ENCODE peak calls at places on chromosomes 16 and 17, in eight cellular contexts. One of them, this sample, is unnamed.

GRCh38 chr17:82518826-82519810 is at the start of gene FOXK2:
- DNase-seq in NCI-H1417: peak; percentile 94
- DNase-seq in type B pancreatic cell: peak; percentile 96
- DNase-seq in amygdala: peak; percentile 64
- DNase-seq in RWPE1: peak; percentile 98
- DNase-seq in lung microvascular endothelial cell: peak; percentile 97
- DNase-seq in NCI-H2171 treated with DMSO at 0.1 percent for 48 hours: peak; percentile 88
- DNase-seq in activated CD8-positive, alpha-beta T cell treated with anti-CD3 and anti-CD28 coated beads for 36 hours: peak; percentile 91
- DNase-seq in this sample: peak; percentile 96

GRCh38 chr17:17985555-17985954 is 12.9 kb downstream of the DRC3 start:
- DNase-seq in NCI-H1417: no peak
- DNase-seq in type B pancreatic cell: no peak
- DNase-seq in amygdala: no peak
- DNase-seq in RWPE1: no peak
- DNase-seq in lung microvascular endothelial cell: peak; percentile 32
- DNase-seq in NCI-H2171 treated with DMSO at 0.1 percent for 48 hours: no peak
- DNase-seq in activated CD8-positive, alpha-beta T cell treated with anti-CD3 and anti-CD28 coated beads for 36 hours: peak; percentile 29
- DNase-seq in this sample: peak; percentile 21

GRCh38 chr16:4307215-4308037 is 8.4 kb upstream of the GLIS2 start:
- DNase-seq in NCI-H1417: peak; percentile 93
- DNase-seq in type B pancreatic cell: peak; percentile 92
- DNase-seq in amygdala: peak; percentile 57
- DNase-seq in RWPE1: peak; percentile 94
- DNase-seq in lung microvascular endothelial cell: peak; percentile 88
- DNase-seq in NCI-H2171 treated with DMSO at 0.1 percent for 48 hours: peak; percentile 79
- DNase-seq in activated CD8-positive, alpha-beta T cell treated with anti-CD3 and anti-CD28 coated beads for 36 hours: peak; percentile 97
- DNase-seq in this sample: peak; percentile 97

GRCh38 chr17:48060249-48060648 is 12.1 kb downstream of the NFE2L1 start:
- DNase-seq in NCI-H1417: no peak
- DNase-seq in type B pancreatic cell: no peak
- DNase-seq in amygdala: no peak
- DNase-seq in RWPE1: no peak
- DNase-seq in lung microvascular endothelial cell: no peak
- DNase-seq in NCI-H2171 treated with DMSO at 0.1 percent for 48 hours: no peak
- DNase-seq in activated CD8-positive, alpha-beta T cell treated with anti-CD3 and anti-CD28 coated beads for 36 hours: no peak
- DNase-seq in this sample: no peak

GRCh38 chr16:2428051-2428786 is 1.0 kb upstream of the CCNF start:
- DNase-seq in NCI-H1417: peak; percentile 82
- DNase-seq in type B pancreatic cell: no peak
- DNase-seq in amygdala: no peak
- DNase-seq in RWPE1: peak; percentile 26
- DNase-seq in lung microvascular endothelial cell: peak; percentile 37
- DNase-seq in NCI-H2171 treated with DMSO at 0.1 percent for 48 hours: peak; percentile 14
- DNase-seq in activated CD8-positive, alpha-beta T cell treated with anti-CD3 and anti-CD28 coated beads for 36 hours: peak; percentile 40
- DNase-seq in this sample: peak; percentile 26

GRCh38 chr16:31010943-31011342 is 505 bp upstream of the STX1B start:
- DNase-seq in NCI-H1417: no peak
- DNase-seq in type B pancreatic cell: no peak
- DNase-seq in amygdala: no peak
- DNase-seq in RWPE1: no peak
- DNase-seq in lung microvascular endothelial cell: no peak
- DNase-seq in NCI-H2171 treated with DMSO at 0.1 percent for 48 hours: no peak
- DNase-seq in activated CD8-positive, alpha-beta T cell treated with anti-CD3 and anti-CD28 coated beads for 36 hours: no peak
- DNase-seq in this sample: no peak

GRCh38 chr17:27288183-27288582 is 5.7 kb upstream of the WSB1 start:
- DNase-seq in NCI-H1417: no peak
- DNase-seq in type B pancreatic cell: no peak
- DNase-seq in amygdala: no peak
- DNase-seq in RWPE1: no peak
- DNase-seq in lung microvascular endothelial cell: no peak
- DNase-seq in NCI-H2171 treated with DMSO at 0.1 percent for 48 hours: no peak
- DNase-seq in activated CD8-positive, alpha-beta T cell treated with anti-CD3 and anti-CD28 coated beads for 36 hours: no peak
- DNase-seq in this sample: no peak

GRCh38 chr17:70552230-70552981 is 383.1 kb downstream of the KCNJ2 start:
- DNase-seq in NCI-H1417: peak; percentile 69
- DNase-seq in type B pancreatic cell: no peak
- DNase-seq in amygdala: no peak
- DNase-seq in RWPE1: peak; percentile 18
- DNase-seq in lung microvascular endothelial cell: peak; percentile 52
- DNase-seq in NCI-H2171 treated with DMSO at 0.1 percent for 48 hours: peak; percentile 67
- DNase-seq in activated CD8-positive, alpha-beta T cell treated with anti-CD3 and anti-CD28 coated beads for 36 hours: no peak
- DNase-seq in this sample: peak; percentile 65

GRCh38 chr17:12406623-12407228 is 259.0 kb upstream of the MYOCD start:
- DNase-seq in NCI-H1417: no peak
- DNase-seq in type B pancreatic cell: no peak
- DNase-seq in amygdala: no peak
- DNase-seq in RWPE1: no peak
- DNase-seq in lung microvascular endothelial cell: no peak
- DNase-seq in NCI-H2171 treated with DMSO at 0.1 percent for 48 hours: no peak
- DNase-seq in activated CD8-positive, alpha-beta T cell treated with anti-CD3 and anti-CD28 coated beads for 36 hours: no peak
- DNase-seq in this sample: no peak

GRCh38 chr17:46984341-46984740 is 5.3 kb upstream of the RPRML start:
- DNase-seq in NCI-H1417: peak; percentile 43
- DNase-seq in type B pancreatic cell: no peak
- DNase-seq in amygdala: no peak
- DNase-seq in RWPE1: no peak
- DNase-seq in lung microvascular endothelial cell: no peak
- DNase-seq in NCI-H2171 treated with DMSO at 0.1 percent for 48 hours: peak; percentile 83
- DNase-seq in activated CD8-positive, alpha-beta T cell treated with anti-CD3 and anti-CD28 coated beads for 36 hours: no peak
- DNase-seq in this sample: no peak

GRCh38 chr17:66673668-66674276 is 161.1 kb upstream of the CACNG5 start:
- DNase-seq in NCI-H1417: peak; percentile 85
- DNase-seq in type B pancreatic cell: no peak
- DNase-seq in amygdala: peak; percentile 19
- DNase-seq in RWPE1: peak; percentile 54
- DNase-seq in lung microvascular endothelial cell: peak; percentile 73
- DNase-seq in NCI-H2171 treated with DMSO at 0.1 percent for 48 hours: peak; percentile 55
- DNase-seq in activated CD8-positive, alpha-beta T cell treated with anti-CD3 and anti-CD28 coated beads for 36 hours: peak; percentile 54
- DNase-seq in this sample: peak; percentile 75